ENCODE peak calls at places on chromosomes 13 and 19, in seven cellular contexts. K is transverse colon, Y is GM12878, S is SK-N-SH, B is stomach, I is K562, Q is suprapubic skin. F is an unnamed sample.

GRCh38 chr13:43304945-43305344 is 281.6 kb downstream of the DNAJC15 start:
- DNase-seq in Y (no peak), I (no peak), S (peak), K (no peak), Q (no peak), B (no peak), F (no peak)

GRCh38 chr19:2552859-2553258 is 76.9 kb downstream of the GADD45B start:
- DNase-seq in Q (no peak), I (no peak), S (no peak), Y (peak), B (no peak), K (peak), F (no peak)

GRCh38 chr13:105918842-105919741 is 616.4 kb downstream of the EFNB2 start:
- DNase-seq in K (peak), S (peak), Y (no peak), Q (no peak), B (peak), I (no peak), F (no peak)

GRCh38 chr19:47719047-47719885 is 6.0 kb downstream of the EHD2 start:
- DNase-seq in B (peak), K (peak), I (no peak), Y (no peak), Q (peak), S (peak), F (peak)

GRCh38 chr13:94632227-94632980 is 30.7 kb downstream of the GPR180 start:
- DNase-seq in K (no peak), S (no peak), B (no peak), I (no peak), Q (no peak), Y (no peak), F (no peak)

GRCh38 chr19:18675779-18676178 is 7.7 kb upstream of the CRTC1 start:
- DNase-seq in I (peak), Y (no peak), B (no peak), Q (no peak), K (no peak), S (no peak), F (no peak)

GRCh38 chr13:37747071-37747612 is 122.4 kb downstream of the TRPC4 start:
- DNase-seq in S (no peak), B (no peak), K (no peak), Y (no peak), Q (no peak), I (no peak), F (no peak)

GRCh38 chr19:14686411-14686810 is 3.4 kb upstream of the ZNF333 start:
- DNase-seq in Q (no peak), K (peak), Y (no peak), S (no peak), B (no peak), I (no peak), F (no peak)

GRCh38 chr13:22062478-22063205 is 391.8 kb downstream of the FGF9 start:
- DNase-seq in K (no peak), Y (no peak), B (no peak), S (no peak), Q (no peak), I (no peak), F (peak)

GRCh38 chr19:53908106-53908932 is 759 bp upstream of the CACNG7 start:
- DNase-seq in I (peak), Y (no peak), K (no peak), Q (no peak), B (peak), S (peak), F (no peak)

GRCh38 chr19:11247391-11247790 is 8.0 kb downstream of the ANGPTL8 start:
- DNase-seq in K (no peak), Q (no peak), B (no peak), I (no peak), S (no peak), Y (no peak), F (no peak)

GRCh38 chr19:14536926-14537692 is 7.7 kb downstream of the TECR start:
- DNase-seq in S (peak), K (peak), B (peak), I (peak), Y (no peak), Q (peak), F (no peak)

GRCh38 chr13:100128373-100128772 is 39.5 kb downstream of the PCCA start:
- DNase-seq in I (no peak), Q (no peak), K (no peak), B (no peak), Y (no peak), S (no peak), F (no peak)

GRCh38 chr13:52195052-52195837 is 35.8 kb upstream of the NEK3 start:
- DNase-seq in I (no peak), B (peak), Q (peak), Y (no peak), S (peak), K (peak), F (peak)

GRCh38 chr19:33773704-33774624 is 22.7 kb upstream of the KCTD15 start:
- DNase-seq in K (no peak), Y (no peak), S (peak), I (no peak), Q (no peak), B (no peak), F (no peak)

GRCh38 chr13:98267080-98267912 is 90.2 kb upstream of the RNF113B start:
- DNase-seq in Y (peak), K (peak), B (peak), Q (no peak), S (no peak), I (no peak), F (no peak)

GRCh38 chr19:39232708-39233107 is 12.1 kb downstream of the IFNL3 start:
- DNase-seq in B (no peak), Y (no peak), Q (no peak), K (no peak), S (no peak), I (no peak), F (no peak)

GRCh38 chr19:11244846-11245589 is 5.6 kb downstream of the ANGPTL8 start:
- DNase-seq in I (no peak), B (no peak), Y (no peak), S (no peak), K (no peak), Q (no peak), F (no peak)

GRCh38 chr13:88434953-88435352 is 763.8 kb downstream of the SLITRK5 start:
- DNase-seq in S (no peak), K (no peak), B (no peak), I (no peak), Q (no peak), Y (no peak), F (no peak)

GRCh38 chr19:40614595-40615411 is 13.6 kb downstream of the LTBP4 start:
- DNase-seq in Y (peak), B (peak), I (peak), K (peak), Q (peak), S (peak), F (no peak)

GRCh38 chr19:38979867-38980266 is 4.3 kb upstream of the FBXO17 start:
- DNase-seq in Q (no peak), K (no peak), Y (no peak), I (no peak), B (no peak), S (no peak), F (no peak)

GRCh38 chr13:111020021-111020420 is 95.1 kb upstream of the ARHGEF7 start:
- DNase-seq in Y (no peak), B (no peak), S (no peak), I (no peak), Q (no peak), K (no peak), F (no peak)

GRCh38 chr19:3095375-3096191 is 1.4 kb downstream of the GNA11 start:
- DNase-seq in S (no peak), Q (peak), Y (no peak), B (no peak), K (peak), I (no peak), F (no peak)

GRCh38 chr13:28636677-28637317 is 22.1 kb upstream of the POMP start:
- DNase-seq in S (peak), Y (peak), B (peak), Q (no peak), I (peak), K (peak), F (no peak)

GRCh38 chr13:47679391-47679790 is 321.7 kb downstream of the SUCLA2 start:
- DNase-seq in B (no peak), Q (no peak), K (no peak), I (no peak), S (no peak), Y (no peak), F (no peak)

GRCh38 chr13:112073245-112074138 is 6.5 kb downstream of the SOX1 start:
- DNase-seq in K (no peak), Q (no peak), Y (no peak), I (no peak), B (no peak), S (no peak), F (no peak)

GRCh38 chr13:112074139-112074710 is 7.3 kb downstream of the SOX1 start:
- DNase-seq in K (no peak), Y (no peak), I (no peak), S (no peak), Q (no peak), B (no peak), F (no peak)

GRCh38 chr13:112071902-112072530 is 5.1 kb downstream of the SOX1 start:
- DNase-seq in I (no peak), Y (no peak), K (no peak), Q (no peak), S (no peak), B (no peak), F (no peak)

GRCh38 chr13:112071011-112071901 is 4.3 kb downstream of the SOX1 start:
- DNase-seq in S (no peak), I (no peak), Y (no peak), Q (no peak), K (no peak), B (no peak), F (no peak)

GRCh38 chr13:112072531-112073244 is 5.7 kb downstream of the SOX1 start:
- DNase-seq in Y (no peak), S (no peak), Q (no peak), K (no peak), I (no peak), B (no peak), F (no peak)
- TF ChIP-seq POLR2AphosphoS5 in Y (no peak), S (no peak), Q (no peak), K (no peak), I (no peak), B (no peak), F (no peak)

GRCh38 chr19:58575183-58576041 is 2.3 kb upstream of the MZF1 start:
- DNase-seq in I (peak), Q (peak), Y (peak), S (peak), B (peak), K (peak), F (peak)
- TF ChIP-seq EP300 in I (no peak), Q (no peak), Y (no peak), S (no peak), B (no peak), K (no peak), F (no peak)

GRCh38 chr13:109787135-109787954 is 962 bp upstream of the IRS2 start:
- DNase-seq in K (peak), B (peak), I (peak), Q (peak), Y (no peak), S (peak), F (peak)

GRCh38 chr13:109790951-109791605 is 4.7 kb upstream of the IRS2 start:
- DNase-seq in K (peak), S (peak), Y (no peak), B (no peak), I (no peak), Q (no peak), F (peak)

GRCh38 chr13:109788372-109789195 is 2.2 kb upstream of the IRS2 start:
- DNase-seq in S (no peak), Q (no peak), K (no peak), I (no peak), B (no peak), Y (no peak), F (peak)

GRCh38 chr13:109790071-109790470 is 3.7 kb upstream of the IRS2 start:
- DNase-seq in Y (no peak), B (no peak), I (no peak), K (no peak), S (no peak), Q (no peak), F (no peak)

GRCh38 chr13:109789262-109789661 is 2.9 kb upstream of the IRS2 start:
- DNase-seq in Q (no peak), Y (no peak), B (no peak), K (no peak), S (peak), I (no peak), F (peak)
- TF ChIP-seq POLR2AphosphoS5 in Q (no peak), Y (no peak), B (no peak), K (no peak), S (no peak), I (no peak), F (no peak)

GRCh38 chr19:50325310-50326100 is 3.7 kb downstream of the KCNC3 start:
- DNase-seq in B (peak), I (peak), S (peak), Y (no peak), K (peak), Q (peak), F (no peak)
- TF ChIP-seq EP300 in B (no peak), I (no peak), S (no peak), Y (no peak), K (no peak), Q (no peak), F (no peak)

GRCh38 chr19:17303167-17303939 is at the start of gene ABHD8:
- DNase-seq in Q (peak), Y (peak), S (peak), B (peak), I (peak), K (peak), F (peak)
- TF ChIP-seq POLR2AphosphoS5 in Q (no peak), Y (no peak), S (peak), B (no peak), I (no peak), K (peak), F (peak)

F was measured in esophagus muscularis mucosa.